ENCODE peak calls at places on chromosome 5, in five cellular contexts. T, X, B, M and O are unnamed samples.

GRCh38 chr5:32522429-32523143 is 62.8 kb upstream of the SUB1 start:
- DNase-seq in T (no peak), X (no peak), B (no peak), M (no peak), O (peak; percentile 95)

GRCh38 chr5:1094670-1095190 is 17.1 kb downstream of the SLC12A7 start:
- DNase-seq in T (no peak), X (no peak), B (no peak), M (no peak), O (no peak)

GRCh38 chr5:51378778-51379652 is 4.2 kb upstream of the ISL1 start:
- DNase-seq in T (peak; percentile 23), X (no peak), B (no peak), M (no peak), O (no peak)

GRCh38 chr5:77181596-77182304 is 28.7 kb upstream of the PDE8B start:
- DNase-seq in T (no peak), X (no peak), B (no peak), M (no peak), O (no peak)

GRCh38 chr5:52999357-52999949 is 10.3 kb downstream of the ITGA2 start:
- DNase-seq in T (no peak), X (no peak), B (no peak), M (no peak), O (no peak)

GRCh38 chr5:67900515-67900914 is 315.0 kb upstream of the PIK3R1 start:
- DNase-seq in T (no peak), X (no peak), B (no peak), M (no peak), O (no peak)

GRCh38 chr5:74256947-74257573 is 383.5 kb downstream of the ENC1 start:
- DNase-seq in T (no peak), X (no peak), B (no peak), M (no peak), O (no peak)

GRCh38 chr5:122776143-122776542 is 1.3 kb downstream of the SNX2 start:
- DNase-seq in T (no peak), X (no peak), B (no peak), M (no peak), O (no peak)

GRCh38 chr5:142798099-142798768 is 28.1 kb downstream of the ARHGAP26 start:
- DNase-seq in T (no peak), X (peak; percentile 46), B (no peak), M (no peak), O (peak; percentile 98)

GRCh38 chr5:981466-981865 is 27.1 kb upstream of the NKD2 start:
- DNase-seq in T (no peak), X (no peak), B (peak; percentile 42), M (no peak), O (no peak)

GRCh38 chr5:59923465-59923864 is 29.9 kb upstream of the PDE4D start:
- DNase-seq in T (no peak), X (no peak), B (no peak), M (no peak), O (no peak)

DNA sequence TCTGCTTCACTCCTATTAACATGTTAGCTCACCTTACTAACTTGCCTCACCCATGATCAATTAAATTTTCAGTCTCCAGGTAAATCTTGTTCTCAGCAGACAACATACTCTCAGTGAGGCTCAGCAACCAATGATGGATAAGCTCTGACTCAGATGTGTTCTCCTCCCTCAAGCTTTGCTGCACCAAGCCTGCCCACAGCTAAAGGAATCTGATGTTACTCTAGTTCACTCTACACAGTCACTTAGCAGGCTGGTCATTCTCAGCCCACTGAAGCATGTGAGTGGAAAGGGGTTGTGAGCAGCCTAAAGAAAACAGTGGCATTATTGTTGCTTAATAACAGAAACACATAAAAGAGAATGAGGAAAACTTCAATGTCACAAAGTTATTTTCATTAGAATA is 37.3 kb upstream of the CTNND2 start:
- DNase-seq in T (no peak), X (no peak), B (no peak), M (no peak), O (no peak)
- TF ChIP-seq GABPA in T (no peak), X (no peak), B (no peak), M (no peak), O (no peak)

DNA sequence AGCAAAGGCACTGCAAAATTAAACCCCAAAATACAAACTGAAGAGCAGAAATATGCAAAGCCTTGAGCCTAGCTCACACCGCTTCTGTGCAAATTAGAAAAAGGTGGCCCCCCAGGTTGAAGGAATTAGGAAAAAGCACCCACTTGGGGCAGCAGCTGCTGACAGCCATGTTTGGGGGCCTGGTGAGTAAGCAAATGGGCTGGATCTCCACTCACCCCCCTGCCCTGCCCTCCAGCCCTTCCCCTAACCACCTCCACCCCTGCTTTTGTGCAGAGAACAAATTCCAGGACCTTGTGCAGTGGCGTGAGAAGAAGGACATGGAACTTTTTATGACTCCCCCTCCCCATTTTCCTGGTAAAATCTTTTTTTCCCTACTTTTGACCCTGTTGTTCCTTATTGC is 92.0 kb upstream of the DNAH5 start:
- DNase-seq in T (no peak), X (no peak), B (no peak), M (no peak), O (no peak)
- H3K4me3 ChIP-seq in T (no peak overlapping the region), X (no peak overlapping the region), B (peak overlapping the region; percentile 46), M (no peak overlapping the region), O (no peak overlapping the region)

DNA sequence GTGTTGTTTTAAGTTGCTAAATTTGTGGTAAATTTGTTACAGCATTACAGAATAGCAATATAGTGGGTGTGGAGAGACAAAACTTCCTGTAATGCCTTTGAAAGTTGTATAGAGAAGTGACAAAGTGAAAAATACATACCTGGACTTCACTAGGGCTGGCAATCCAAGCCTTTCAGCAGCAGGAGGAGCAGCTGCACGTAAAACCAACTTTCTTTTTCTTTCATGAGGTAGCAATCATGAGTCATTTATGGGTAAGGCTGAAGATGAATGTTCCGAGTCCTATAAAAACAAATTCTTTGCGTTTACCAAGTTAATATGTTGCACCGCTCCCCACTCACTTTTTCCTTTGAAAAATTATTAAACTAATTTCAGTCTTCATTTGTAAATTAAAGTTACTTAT is 1138.2 kb downstream of the TAF11L14 start:
- DNase-seq in T (no peak), X (no peak), B (no peak), M (no peak), O (no peak)
- TF ChIP-seq GABPA in T (no peak), X (no peak), B (no peak), M (no peak), O (no peak)

GRCh38 chr5:6723122-6723885 is 10.1 kb downstream of the TENT4A start:
- DNase-seq in T (no peak), X (no peak), B (no peak), M (no peak), O (no peak)
- H3K4me3 ChIP-seq in T (no peak overlapping the region), X (no peak overlapping the region), B (no peak overlapping the region), M (no peak overlapping the region), O (no peak overlapping the region)

GRCh38 chr5:11394933-11395332 is 509.3 kb downstream of the CTNND2 start:
- DNase-seq in T (no peak), X (no peak), B (no peak), M (no peak), O (no peak)
- TF ChIP-seq GABPA in T (no peak), X (no peak), B (no peak), M (no peak), O (no peak)

DNA sequence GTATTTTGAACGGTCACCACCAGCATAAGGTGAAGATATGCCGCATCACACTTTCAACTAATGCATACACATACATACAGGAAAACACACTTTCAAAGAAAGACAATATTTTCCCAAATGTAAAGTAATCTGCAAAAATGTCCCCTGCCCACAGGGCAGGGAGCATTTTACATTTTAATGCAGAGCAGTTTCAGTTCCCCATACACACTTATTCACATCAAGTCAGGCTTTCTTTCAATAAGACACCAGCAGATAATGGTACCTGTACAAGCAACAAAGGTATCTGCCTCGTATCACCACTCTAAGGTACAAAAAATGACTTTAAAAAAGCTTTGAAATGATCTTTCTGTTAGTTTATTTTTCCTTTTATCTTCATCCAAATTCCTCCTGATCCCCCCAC is 247.1 kb upstream of the CCNG1 start:
- DNase-seq in T (no peak), X (no peak), B (no peak), M (peak; percentile 9), O (no peak)
- H3K4me3 ChIP-seq in T (no peak overlapping the region), X (no peak overlapping the region), B (no peak overlapping the region), M (no peak overlapping the region), O (no peak overlapping the region)

DNA sequence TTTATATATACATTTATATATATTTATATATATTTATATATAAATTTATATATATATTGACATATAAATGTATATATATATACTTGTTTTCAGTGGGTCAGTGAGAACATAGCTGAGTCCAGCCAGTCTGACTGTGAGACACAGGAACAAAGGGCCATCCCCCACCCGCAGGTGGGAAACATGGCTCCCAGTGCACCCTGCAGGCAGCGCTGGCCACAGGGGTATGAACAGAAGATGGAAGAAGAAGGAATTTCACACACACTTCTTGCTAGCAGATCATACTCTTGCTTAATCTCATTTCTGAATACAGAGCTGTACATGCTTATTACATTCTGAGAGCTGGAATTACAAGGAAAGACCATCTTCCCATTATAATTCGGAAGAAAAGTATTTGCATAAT is 595.4 kb downstream of the IRX1 start:
- DNase-seq in T (no peak), X (no peak), B (no peak), M (no peak), O (no peak)
- TF ChIP-seq GABPA in T (no peak), X (no peak), B (no peak), M (no peak), O (no peak)

DNA sequence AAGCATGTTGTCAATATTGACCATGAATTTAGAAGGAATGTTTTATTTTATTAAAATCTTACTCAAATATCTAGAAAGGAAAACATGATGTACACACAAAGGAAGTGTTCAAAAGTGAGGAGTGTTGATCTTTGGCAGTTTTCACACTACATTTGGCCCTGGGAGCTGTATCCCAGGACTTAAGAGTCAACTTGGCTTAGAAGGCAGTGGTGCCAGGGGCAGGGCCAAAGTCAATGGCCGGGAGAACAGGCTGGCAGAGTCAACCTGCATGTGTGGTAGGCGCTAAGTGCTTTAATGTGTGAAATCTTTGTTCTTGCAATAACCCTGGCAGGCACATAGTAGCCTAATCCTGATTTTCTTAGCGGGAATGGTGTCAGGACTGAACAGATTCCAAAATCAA is 228.4 kb downstream of the TENT4A start:
- DNase-seq in T (no peak), X (no peak), B (no peak), M (no peak), O (no peak)
- H3K4me3 ChIP-seq in T (no peak overlapping the region), X (no peak overlapping the region), B (no peak overlapping the region), M (no peak overlapping the region), O (no peak overlapping the region)